ENCODE peak calls at places on chromosomes 16 and 17, in seven cellular contexts. X, O, K, E, C, M and Q are unnamed samples.

GRCh38 chr17:67421869-67422273 is 44.8 kb downstream of the PITPNC1 start:
- DNase-seq in X (no peak), O (peak; percentile 48), M (peak; percentile 39), E (no peak), C (peak; percentile 84), K (peak; percentile 33), Q (no peak)

GRCh38 chr17:80656590-80656989 is 112.0 kb downstream of the RPTOR start:
- DNase-seq in C (no peak), X (no peak), K (no peak), M (no peak), E (no peak), O (no peak), Q (no peak)

GRCh38 chr16:85228463-85228862 is 116.2 kb upstream of the CIBAR2 start:
- DNase-seq in K (no peak), M (no peak), O (no peak), E (no peak), C (no peak), X (no peak), Q (no peak)

GRCh38 chr16:2009791-2010510 is at the start of gene ZNF598:
- DNase-seq in M (peak; percentile 73), K (peak; percentile 70), C (peak; percentile 78), E (peak; percentile 88), O (peak; percentile 74), X (peak; percentile 98), Q (peak; percentile 65)

GRCh38 chr17:19386974-19387920 is at the start of gene MFAP4:
- DNase-seq in O (no peak), M (no peak), K (peak; percentile 93), X (peak; percentile 91), C (no peak), E (peak; percentile 75), Q (peak; percentile 65)

GRCh38 chr16:86403541-86404163 is 106.7 kb upstream of the FOXF1 start:
- DNase-seq in E (no peak), K (no peak), M (no peak), O (no peak), X (no peak), C (no peak), Q (no peak)

GRCh38 chr17:74355065-74355464 is 6.6 kb downstream of the BTBD17 start:
- DNase-seq in O (no peak), E (no peak), M (no peak), X (no peak), C (no peak), K (no peak), Q (no peak)

GRCh38 chr17:62616993-62617893 is 10.2 kb upstream of the MRC2 start:
- DNase-seq in O (no peak), M (peak; percentile 97), C (no peak), K (no peak), X (no peak), E (no peak), Q (no peak)

GRCh38 chr16:87150359-87151280 is 166.6 kb downstream of the C16orf95 start:
- DNase-seq in C (no peak), E (no peak), M (no peak), K (no peak), O (no peak), X (no peak), Q (no peak)

GRCh38 chr16:81815429-81815766 is 36.3 kb downstream of the PLCG2 start:
- DNase-seq in C (no peak), O (no peak), K (no peak), M (no peak), X (no peak), E (no peak), Q (no peak)

GRCh38 chr17:45233423-45233924 is 11.8 kb downstream of the FMNL1 start:
- DNase-seq in O (no peak), K (no peak), E (no peak), C (no peak), M (no peak), X (no peak), Q (no peak)

GRCh38 chr16:87608400-87608985 is 6.2 kb downstream of the JPH3 start:
- DNase-seq in C (peak; percentile 30), K (no peak), E (peak; percentile 58), X (no peak), O (peak; percentile 17), M (peak; percentile 48), Q (peak; percentile 50)

GRCh38 chr17:48456584-48456983 is 26.6 kb upstream of the SKAP1 start:
- DNase-seq in O (no peak), M (no peak), X (no peak), E (no peak), K (no peak), C (no peak), Q (no peak)

GRCh38 chr16:83912152-83912948 is 13.4 kb downstream of the MLYCD start:
- DNase-seq in M (no peak), X (no peak), O (no peak), E (peak; percentile 58), C (no peak), K (no peak), Q (no peak)

GRCh38 chr16:67115649-67116048 is 5.9 kb downstream of the PHAF1 start:
- DNase-seq in X (no peak), C (no peak), M (no peak), K (no peak), O (no peak), E (no peak), Q (no peak)

GRCh38 chr16:66741131-66741900 is 10.1 kb downstream of the DYNC1LI2 start:
- DNase-seq in M (peak; percentile 20), K (peak; percentile 94), X (peak; percentile 79), E (peak; percentile 84), O (peak; percentile 91), C (no peak), Q (peak; percentile 98)

GRCh38 chr17:44108440-44109311 is 14.8 kb downstream of the HDAC5 start:
- DNase-seq in C (no peak), M (peak; percentile 97), E (peak; percentile 93), X (peak; percentile 52), O (peak; percentile 29), K (peak; percentile 94), Q (peak; percentile 67)

GRCh38 chr16:9072806-9073341 is 18.6 kb upstream of the HAPSTR1 start:
- DNase-seq in C (no peak), X (no peak), K (no peak), M (no peak), O (no peak), E (no peak), Q (no peak)

GRCh38 chr17:45221081-45221996 is at the start of gene FMNL1:
- DNase-seq in C (peak; percentile 65), X (peak; percentile 71), M (no peak), K (no peak), E (peak; percentile 53), O (no peak), Q (no peak)

GRCh38 chr16:2524339-2524938 is 4.3 kb downstream of the AMDHD2 start:
- DNase-seq in X (no peak), C (no peak), K (no peak), O (no peak), E (no peak), M (peak; percentile 93), Q (no peak)

GRCh38 chr16:58503863-58504688 is 4.1 kb downstream of the NDRG4 start:
- DNase-seq in C (no peak), K (no peak), O (no peak), E (no peak), M (no peak), X (no peak), Q (no peak)

DNA sequence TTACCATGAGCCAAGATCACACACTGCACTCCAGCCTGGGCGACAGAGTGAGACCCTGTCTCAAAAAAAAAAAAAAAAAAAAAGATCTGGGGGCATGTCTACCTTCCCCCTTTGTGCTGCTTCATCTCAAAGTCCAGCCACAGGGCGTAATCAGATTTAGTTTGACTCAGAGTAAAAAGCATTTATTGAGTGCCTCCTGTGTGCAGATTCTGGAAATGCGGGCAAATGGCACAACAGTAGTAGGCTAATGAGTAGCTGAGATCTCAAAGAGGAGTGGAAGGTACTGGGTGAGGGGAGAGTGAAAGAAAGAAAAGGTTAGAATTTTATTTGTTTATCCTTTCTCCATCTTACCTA is 9.1 kb upstream of the NR1D1 start:
- DNase-seq in O (no peak), C (no peak), E (no peak), M (peak; percentile 57), X (no peak), K (no peak), Q (no peak)
- H3K27ac ChIP-seq in O (peak overlapping the region; percentile 97), C (peak overlapping the region; percentile 85), E (peak overlapping the region; percentile 99), M (no peak overlapping the region), X (no peak overlapping the region), K (peak overlapping the region; percentile 90), Q (peak overlapping the region; percentile 89)

GRCh38 chr16:15855704-15856003 is 1.2 kb downstream of the MYH11 start:
- DNase-seq in K (no peak), X (no peak), E (no peak), O (no peak), M (no peak), C (no peak), Q (no peak)
- H3K4me3 ChIP-seq in K (peak overlapping the region; percentile 47), X (no peak overlapping the region), E (peak overlapping the region; percentile 61), O (peak overlapping the region; percentile 35), M (no peak overlapping the region), C (no peak overlapping the region), Q (no peak overlapping the region)

GRCh38 chr17:1582374-1582773 is 19.8 kb upstream of the PITPNA start:
- DNase-seq in E (no peak), C (no peak), O (no peak), K (no peak), X (no peak), M (no peak), Q (no peak)

GRCh38 chr17:1583569-1583968 is 21.0 kb upstream of the PITPNA start:
- DNase-seq in K (no peak), M (no peak), E (no peak), C (no peak), X (no peak), O (no peak), Q (no peak)

GRCh38 chr17:1580979-1581676 is 18.5 kb upstream of the PITPNA start:
- DNase-seq in X (no peak), C (no peak), E (no peak), M (no peak), O (peak; percentile 65), K (no peak), Q (no peak)

GRCh38 chr17:1588781-1589585 is 26.4 kb upstream of the PITPNA start:
- DNase-seq in M (no peak), K (no peak), O (no peak), X (no peak), E (no peak), C (no peak), Q (no peak)

DNA sequence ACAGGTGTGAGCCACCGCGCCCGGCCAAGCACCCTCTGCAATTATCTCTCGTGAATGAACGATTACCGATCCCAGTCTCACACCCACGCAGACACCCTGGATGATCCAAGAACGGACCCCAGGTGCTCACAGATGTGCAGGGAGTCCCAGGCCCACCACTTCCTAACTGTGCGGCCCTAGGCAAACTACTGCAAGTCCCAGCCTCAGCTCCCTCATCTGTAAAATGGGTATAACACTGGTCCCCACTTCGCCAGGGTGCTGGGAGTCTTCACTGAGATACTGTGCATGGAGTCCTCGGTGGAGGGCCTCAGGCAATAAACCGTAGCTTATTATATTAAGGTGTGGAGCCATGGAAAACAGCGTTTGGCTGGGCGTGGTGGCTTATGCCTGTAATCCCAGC is 21.6 kb upstream of the PITPNA start:
- DNase-seq in M (no peak), C (no peak), E (no peak), O (no peak), K (no peak), X (no peak), Q (no peak)
- H3K27ac ChIP-seq in M (no peak overlapping the region), C (no peak overlapping the region), E (no peak overlapping the region), O (no peak overlapping the region), K (no peak overlapping the region), X (no peak overlapping the region), Q (no peak overlapping the region)

DNA sequence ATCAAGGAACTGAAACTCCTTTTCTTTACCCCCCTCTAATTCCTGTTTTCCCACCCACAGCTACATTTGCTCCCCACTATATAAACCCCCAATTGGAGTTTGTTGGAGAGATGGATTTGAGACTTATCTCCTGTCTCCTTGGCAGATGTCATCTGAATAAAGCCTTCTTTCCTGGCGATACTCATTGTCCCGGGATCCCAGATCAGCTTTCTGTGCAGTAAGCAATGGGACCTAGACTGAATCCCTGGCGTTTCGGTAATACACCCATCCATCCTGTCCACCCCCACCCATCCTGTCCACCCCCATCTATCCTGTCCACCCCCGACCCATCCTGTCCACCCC is 22.2 kb downstream of the QPRT start:
- DNase-seq in X (no peak), M (no peak), K (no peak), C (no peak), O (no peak), E (no peak), Q (no peak)
- H3K4me3 ChIP-seq in X (no peak overlapping the region), M (no peak overlapping the region), K (no peak overlapping the region), C (peak overlapping the region; percentile 8), O (no peak overlapping the region), E (no peak overlapping the region), Q (no peak overlapping the region)